ENCODE peak calls at places on chromosome 7, in ten cellular contexts. E is WERI-Rb-1; H is CD8-positive, alpha-beta T cell; Z is colonic mucosa; A is brain microvascular endothelial cell; I is GM12878; C is ovary; S is neural progenitor cell; T is cardiac muscle cell; O is suprapubic skin. Q is an unnamed sample.
A peak's percentile ranks its signal among the peaks of the same experiment; 100 is the strongest.

GRCh38 chr7:16428672-16429071 is 7.3 kb upstream of the CRPPA start:
- DNase-seq in E (no peak), H (no peak), Z (peak; percentile 46), A (peak; percentile 81), I (no peak), C (no peak), S (no peak), T (no peak), O (no peak), Q (no peak)

GRCh38 chr7:10708447-10708846 is 265.2 kb upstream of the PHF14 start:
- DNase-seq in E (peak; percentile 68), H (no peak), Z (no peak), A (no peak), I (no peak), C (no peak), S (peak; percentile 78), T (peak; percentile 45), O (no peak), Q (no peak)

GRCh38 chr7:158728911-158729645 is 24.5 kb upstream of the NCAPG2 start:
- DNase-seq in E (no peak), H (no peak), Z (peak; percentile 12), A (no peak), I (no peak), C (no peak), S (no peak), T (no peak), O (no peak), Q (no peak)

GRCh38 chr7:40608321-40609075 is 473.7 kb downstream of the SUGCT start:
- DNase-seq in E (no peak), H (no peak), Z (no peak), A (no peak), I (no peak), C (no peak), S (no peak), T (no peak), O (no peak), Q (no peak)

GRCh38 chr7:66505009-66505408 is 123.7 kb upstream of the KCTD7 start:
- DNase-seq in E (no peak), H (no peak), Z (no peak), A (no peak), I (no peak), C (no peak), S (no peak), T (no peak), O (no peak), Q (no peak)

GRCh38 chr7:78134256-78134655 is 335.7 kb downstream of the PHTF2 start:
- DNase-seq in E (peak; percentile 23), H (no peak), Z (no peak), A (peak; percentile 62), I (no peak), C (no peak), S (peak; percentile 37), T (peak; percentile 49), O (no peak), Q (no peak)

GRCh38 chr7:41921453-41921912 is 218.6 kb upstream of the INHBA start:
- DNase-seq in E (no peak), H (no peak), Z (no peak), A (no peak), I (no peak), C (no peak), S (no peak), T (no peak), O (peak; percentile 68), Q (no peak)

GRCh38 chr7:112748381-112748780 is 41.8 kb downstream of the TMEM168 start:
- DNase-seq in E (no peak), H (no peak), Z (no peak), A (no peak), I (no peak), C (no peak), S (no peak), T (no peak), O (no peak), Q (no peak)

GRCh38 chr7:151271699-151272355 is 23.3 kb upstream of the SMARCD3 start:
- DNase-seq in E (no peak), H (no peak), Z (peak; percentile 48), A (no peak), I (no peak), C (no peak), S (no peak), T (no peak), O (no peak), Q (peak; percentile 93)

GRCh38 chr7:43864126-43864525 is 5.2 kb downstream of the MRPS24 start:
- DNase-seq in E (no peak), H (no peak), Z (no peak), A (no peak), I (no peak), C (no peak), S (no peak), T (no peak), O (no peak), Q (no peak)

GRCh38 chr7:127252736-127253288 is at the start of gene GRM8:
- DNase-seq in E (peak; percentile 54), H (no peak), Z (peak; percentile 40), A (peak; percentile 9), I (no peak), C (peak; percentile 54), S (peak; percentile 87), T (peak; percentile 87), O (no peak), Q (no peak)

GRCh38 chr7:19491821-19492452 is 216.9 kb downstream of the POLR1F start:
- DNase-seq in E (no peak), H (no peak), Z (no peak), A (peak; percentile 40), I (no peak), C (no peak), S (peak; percentile 18), T (peak; percentile 11), O (no peak), Q (no peak)
- TF ChIP-seq CTCF in E (peak; percentile 11), H (peak; percentile 24), Z (no peak), A (peak; percentile 49), I (peak; percentile 49), C (no peak), S (peak; percentile 73), T (peak; percentile 59), O (no peak), Q (no peak)

GRCh38 chr7:1674161-1675035 is 4.3 kb downstream of the ELFN1 start:
- DNase-seq in E (no peak), H (no peak), Z (no peak), A (no peak), I (no peak), C (no peak), S (no peak), T (no peak), O (peak; percentile 65), Q (no peak)

GRCh38 chr7:1677206-1678069 is 7.4 kb downstream of the ELFN1 start:
- DNase-seq in E (no peak), H (no peak), Z (no peak), A (no peak), I (no peak), C (no peak), S (no peak), T (no peak), O (peak; percentile 44), Q (no peak)

GRCh38 chr7:1675036-1675671 is 5.1 kb downstream of the ELFN1 start:
- DNase-seq in E (peak; percentile 41), H (no peak), Z (no peak), A (no peak), I (no peak), C (no peak), S (no peak), T (no peak), O (peak; percentile 66), Q (no peak)

GRCh38 chr7:1676550-1677071 is 6.5 kb downstream of the ELFN1 start:
- DNase-seq in E (no peak), H (no peak), Z (no peak), A (no peak), I (no peak), C (no peak), S (no peak), T (no peak), O (peak; percentile 65), Q (no peak)

GRCh38 chr7:1675673-1676549 is 5.8 kb downstream of the ELFN1 start:
- DNase-seq in E (no peak), H (no peak), Z (no peak), A (no peak), I (no peak), C (no peak), S (no peak), T (no peak), O (peak; percentile 75), Q (no peak)
- H3K27me3 ChIP-seq in E (no peaks in the 10 kb centered on the region), H (peaks cover 16% of the 10 kb centered on the region), Z (peaks cover 13% of the 10 kb centered on the region), A (peaks cover 29% of the 10 kb centered on the region), I (no peaks in the 10 kb centered on the region), C (peaks cover 5% of the 10 kb centered on the region), S (peaks cover 37% of the 10 kb centered on the region), T (no peaks in the 10 kb centered on the region), O (peaks cover 73% of the 10 kb centered on the region), Q (no peaks in the 10 kb centered on the region)

GRCh38 chr7:55623617-55624016 is 51.3 kb upstream of the VOPP1 start:
- DNase-seq in E (no peak), H (no peak), Z (no peak), A (no peak), I (no peak), C (no peak), S (no peak), T (no peak), O (no peak), Q (no peak)
- H3K4me3 ChIP-seq in E (no peak overlapping the region), H (no peak overlapping the region), Z (no peak overlapping the region), A (no peak overlapping the region), I (no peak overlapping the region), C (no peak overlapping the region), S (no peak overlapping the region), T (no peak overlapping the region), O (no peak overlapping the region), Q (no peak overlapping the region)

GRCh38 chr7:108120943-108121342 is 9.2 kb downstream of the LAMB4 start:
- DNase-seq in E (no peak), H (no peak), Z (no peak), A (no peak), I (no peak), C (no peak), S (no peak), T (no peak), O (no peak), Q (no peak)

GRCh38 chr7:108122181-108122580 is 8.0 kb downstream of the LAMB4 start:
- DNase-seq in E (no peak), H (no peak), Z (no peak), A (no peak), I (no peak), C (no peak), S (no peak), T (no peak), O (no peak), Q (no peak)

GRCh38 chr7:108114117-108114841 is 15.9 kb downstream of the LAMB4 start:
- DNase-seq in E (peak; percentile 52), H (no peak), Z (no peak), A (no peak), I (no peak), C (no peak), S (peak; percentile 72), T (peak; percentile 38), O (no peak), Q (no peak)

GRCh38 chr7:108120196-108120595 is 10.0 kb downstream of the LAMB4 start:
- DNase-seq in E (no peak), H (no peak), Z (no peak), A (no peak), I (no peak), C (no peak), S (no peak), T (no peak), O (no peak), Q (no peak)

DNA sequence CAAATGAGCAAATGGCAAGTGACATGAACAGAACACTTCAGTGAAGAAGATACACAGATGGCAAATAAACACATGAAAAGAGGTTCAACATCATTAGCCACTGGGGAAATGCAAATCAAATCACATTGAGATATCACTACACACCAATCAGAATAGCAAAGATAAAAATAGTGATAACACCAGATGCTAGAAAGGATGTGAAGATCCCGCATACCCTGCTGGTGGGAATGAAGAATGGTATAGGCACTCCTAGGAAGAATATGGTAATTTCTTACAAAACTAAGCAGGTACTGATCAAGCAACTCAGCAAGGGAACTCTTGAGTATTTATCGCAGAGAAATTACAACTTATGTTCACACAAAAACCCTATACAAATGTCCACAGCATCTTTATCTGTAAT is 11.2 kb downstream of the LAMB4 start:
- DNase-seq in E (no peak), H (no peak), Z (no peak), A (no peak), I (no peak), C (no peak), S (no peak), T (no peak), O (no peak), Q (no peak)
- TF ChIP-seq CTCF in E (no peak), H (no peak), Z (no peak), A (peak; percentile 45), I (no peak), C (no peak), S (peak; percentile 31), T (no peak), O (no peak), Q (no peak)

Q was measured in vagina.